ENCODE peak calls at places on chromosomes 16 and 17, in eight cellular contexts. A is left lung; P is body of pancreas; Z is tibial artery; O is fibroblast of lung; K is transverse colon; J is PC-3; D is CD8-positive, alpha-beta memory T cell. S is an unnamed sample.

GRCh38 chr17:71334041-71334781 is 786.6 kb upstream of the SOX9 start:
- DNase-seq in K (no peak), D (no peak), A (no peak), Z (no peak), P (no peak), O (peak; percentile 39), J (no peak), S (no peak)

GRCh38 chr16:67537636-67538591 is 9.3 kb downstream of the RIPOR1 start:
- DNase-seq in A (peak; percentile 69), O (no peak), Z (no peak), J (no peak), K (peak; percentile 73), P (peak; percentile 66), D (peak; percentile 66), S (peak; percentile 76)

GRCh38 chr17:38654411-38655398 is 20.1 kb downstream of the EPOP start:
- DNase-seq in A (no peak), J (no peak), D (no peak), P (no peak), O (no peak), Z (peak; percentile 33), K (no peak), S (no peak)

GRCh38 chr17:76467366-76467765 is at the start of gene AANAT:
- DNase-seq in P (no peak), Z (no peak), J (no peak), O (no peak), A (no peak), D (no peak), K (no peak), S (no peak)

GRCh38 chr17:63075969-63076368 is 109.9 kb downstream of the TANC2 start:
- DNase-seq in P (no peak), A (no peak), K (no peak), O (no peak), J (no peak), D (no peak), Z (no peak), S (no peak)

GRCh38 chr17:43723697-43724359 is 34.8 kb downstream of the SOST start:
- DNase-seq in O (peak; percentile 31), J (peak; percentile 90), D (no peak), P (peak; percentile 25), K (no peak), Z (peak; percentile 83), A (no peak), S (no peak)

GRCh38 chr17:55883112-55883511 is 132.3 kb downstream of the PCTP start:
- DNase-seq in K (no peak), D (no peak), Z (no peak), J (no peak), O (no peak), P (no peak), A (no peak), S (no peak)

GRCh38 chr17:56777859-56778258 is 55.9 kb downstream of the C17orf67 start:
- DNase-seq in D (no peak), K (no peak), Z (no peak), P (no peak), O (peak; percentile 26), J (peak; percentile 41), A (no peak), S (no peak)

GRCh38 chr17:76410328-76410965 is 26.0 kb downstream of the SPHK1 start:
- DNase-seq in Z (peak; percentile 57), A (no peak), K (no peak), J (no peak), D (no peak), P (no peak), O (no peak), S (no peak)

GRCh38 chr17:68349157-68349556 is 57.9 kb downstream of the ARSG start:
- DNase-seq in K (no peak), O (no peak), J (no peak), P (no peak), A (no peak), D (no peak), Z (no peak), S (no peak)

GRCh38 chr17:16924701-16925440 is 47.0 kb downstream of the TNFRSF13B start:
- DNase-seq in Z (peak; percentile 40), J (no peak), O (no peak), A (peak; percentile 13), K (peak; percentile 4), P (no peak), D (no peak), S (no peak)

GRCh38 chr17:74172700-74173099 is 30.8 kb upstream of the RPL38 start:
- DNase-seq in D (no peak), Z (no peak), A (no peak), J (no peak), O (no peak), K (no peak), P (no peak), S (no peak)

GRCh38 chr16:30997887-30998711 is 12.3 kb downstream of the STX1B start:
- DNase-seq in J (peak; percentile 75), K (no peak), A (no peak), Z (no peak), D (no peak), O (peak; percentile 59), P (no peak), S (no peak)

GRCh38 chr16:50401355-50401754 is 32.6 kb upstream of the BRD7 start:
- DNase-seq in A (no peak), O (no peak), Z (no peak), D (no peak), K (no peak), P (no peak), J (no peak), S (no peak)

DNA sequence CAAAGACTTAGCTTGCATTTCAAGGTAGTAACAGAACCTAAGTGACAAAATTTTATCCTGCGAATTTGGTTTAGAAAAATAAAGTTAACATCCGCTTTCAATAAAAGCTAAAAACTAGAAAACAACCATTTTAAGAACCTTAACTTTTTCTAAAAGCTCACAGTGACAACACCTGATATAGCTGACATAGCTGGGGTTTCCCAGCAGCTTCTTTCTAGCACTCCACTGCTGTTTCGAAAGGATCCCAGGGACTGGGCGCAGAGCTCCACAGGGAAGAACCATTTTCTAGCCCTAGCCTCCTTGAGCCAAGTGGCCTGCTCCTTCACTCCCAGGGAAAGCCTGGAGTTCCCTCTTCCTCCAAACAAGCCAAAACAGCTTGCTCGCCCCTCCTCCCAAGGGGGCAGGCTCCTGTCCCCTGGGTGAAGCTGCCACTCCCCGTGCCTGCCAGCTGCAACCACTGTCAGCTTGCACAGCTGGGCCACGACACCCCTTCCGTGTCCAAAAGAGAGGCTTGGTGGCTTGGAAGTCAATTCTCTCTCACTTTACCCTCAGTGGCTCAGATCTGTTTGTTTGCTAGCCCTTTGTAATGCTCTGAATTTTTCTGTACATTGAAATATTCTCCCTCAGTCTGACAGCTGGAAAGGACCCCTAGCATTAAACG is 59.8 kb downstream of the CYTH1 start:
- DNase-seq in A (peak; percentile 59), P (no peak), Z (no peak), D (no peak), J (no peak), K (peak; percentile 63), O (no peak), S (no peak)
- H3K4me3 ChIP-seq in A (no peak overlapping the region), P (no peak overlapping the region), Z (peak overlapping the region; percentile 51), D (no peak overlapping the region), J (no peak overlapping the region), K (no peak overlapping the region), O (peak overlapping the region; percentile 46), S (no peak overlapping the region)

GRCh38 chr17:58969156-58969555 is 137.5 kb downstream of the TRIM37 start:
- DNase-seq in O (no peak), Z (no peak), P (peak; percentile 20), D (no peak), A (no peak), J (no peak), K (no peak), S (no peak)

GRCh38 chr17:58969612-58970011 is 137.1 kb downstream of the TRIM37 start:
- DNase-seq in K (no peak), D (no peak), J (no peak), A (no peak), O (no peak), P (no peak), Z (no peak), S (no peak)

GRCh38 chr17:58968662-58969061 is 138.0 kb downstream of the TRIM37 start:
- DNase-seq in Z (no peak), P (no peak), D (peak; percentile 1), O (no peak), A (no peak), J (no peak), K (no peak), S (no peak)

GRCh38 chr17:58974354-58974753 is 132.3 kb downstream of the TRIM37 start:
- DNase-seq in O (no peak), K (no peak), D (no peak), Z (no peak), P (no peak), J (no peak), A (no peak), S (no peak)

GRCh38 chr17:58970966-58971575 is 135.6 kb downstream of the TRIM37 start:
- DNase-seq in Z (no peak), A (no peak), O (no peak), P (no peak), D (no peak), J (no peak), K (no peak), S (no peak)
- H3K27ac ChIP-seq in Z (peak overlapping the region; percentile 60), A (no peak overlapping the region), O (no peak overlapping the region), P (no peak overlapping the region), D (no peak overlapping the region), J (no peak overlapping the region), K (no peak overlapping the region), S (no peak overlapping the region)

DNA sequence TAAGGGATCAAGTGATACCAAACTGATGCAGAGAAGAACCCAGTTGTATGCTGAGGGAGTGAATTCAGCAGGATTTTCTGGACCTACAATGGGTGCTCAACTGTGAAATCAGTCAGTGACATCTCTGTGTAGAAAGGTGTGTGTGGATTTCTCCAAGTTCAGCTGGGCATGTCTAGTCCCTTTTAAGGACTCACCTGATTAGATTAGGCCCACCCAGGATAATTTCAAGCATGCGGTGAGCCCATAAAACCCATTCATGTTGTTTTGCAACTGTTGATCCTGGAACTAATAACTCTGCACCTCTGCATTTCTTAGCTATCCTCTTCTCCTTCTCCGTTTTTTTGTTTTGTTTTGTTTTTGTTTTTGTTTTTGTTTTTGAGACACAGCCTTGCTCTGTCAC is 35.1 kb upstream of the DNAJA2 start:
- DNase-seq in P (no peak), J (no peak), A (no peak), O (no peak), Z (no peak), D (no peak), K (no peak), S (no peak)
- H3K36me3 ChIP-seq in P (no peaks in the 10 kb centered on the region), J (no peaks in the 10 kb centered on the region), A (no peaks in the 10 kb centered on the region), O (no peaks in the 10 kb centered on the region), Z (no peaks in the 10 kb centered on the region), D (no peaks in the 10 kb centered on the region), K (no peaks in the 10 kb centered on the region), S (no peaks in the 10 kb centered on the region)

DNA sequence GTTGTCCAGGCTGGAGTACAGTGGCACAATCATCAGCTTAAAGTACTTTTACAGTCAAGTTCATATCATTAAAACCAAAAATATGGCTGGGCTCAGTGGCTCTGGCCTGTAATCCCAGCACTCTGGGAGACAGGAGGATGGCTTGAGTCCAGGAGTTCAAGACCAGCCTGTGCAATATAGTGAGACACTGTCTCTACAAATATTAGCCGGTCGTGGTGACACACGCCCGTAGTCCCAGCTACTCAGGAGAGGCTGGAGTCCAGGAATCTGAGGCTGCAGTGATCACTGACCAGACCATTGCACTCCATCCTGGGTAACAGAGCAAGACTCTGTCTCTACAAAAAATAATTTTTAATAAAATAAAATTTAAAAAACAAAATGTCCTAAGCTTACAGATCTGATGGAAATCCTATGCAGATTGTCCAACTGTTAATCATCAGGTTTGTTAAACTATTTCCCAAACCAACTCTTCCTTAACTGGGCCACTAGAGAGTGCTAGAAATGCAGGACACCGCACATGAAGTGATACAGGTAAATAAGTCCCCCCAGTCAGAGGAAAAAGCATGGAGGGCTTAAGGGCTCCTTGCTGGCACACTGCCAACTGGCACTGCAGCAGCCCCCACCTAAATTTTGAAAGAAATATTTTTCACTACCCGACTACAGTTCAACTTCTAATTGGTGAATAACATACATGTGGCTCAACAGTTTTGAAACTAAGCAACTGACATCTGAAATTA is 2.8 kb downstream of the USP22 start:
- DNase-seq in Z (peak; percentile 66), J (peak; percentile 76), D (peak; percentile 44), A (no peak), K (no peak), P (peak; percentile 25), O (peak; percentile 48), S (no peak)
- H3K4me3 ChIP-seq in Z (peak overlapping the region; percentile 100), J (peak overlapping the region; percentile 99), D (no peak overlapping the region), A (no peak overlapping the region), K (peak overlapping the region; percentile 95), P (no peak overlapping the region), O (peak overlapping the region; percentile 75), S (peak overlapping the region; percentile 29)